ENCODE peak calls at places on chromosomes 2 and 18, in ten cellular contexts. V is PC-9; P is ovary; N is keratinocyte; R is heart left ventricle; U is left lung; G is thyroid gland; Z is left ventricle myocardium inferior; X is CD8-positive, alpha-beta T cell; W is psoas muscle. L is an unnamed sample. For H3K4me1, the result is how much of the 10 kb centered on the place peaks cover.

GRCh38 chr18:22639026-22639463 is 221.3 kb upstream of the CTAGE1 start:
- DNase-seq in P (no peak), X (no peak), V (no peak), W (no peak), N (no peak), Z (no peak), G (no peak), U (no peak), R (no peak), L (no peak)

GRCh38 chr2:100281521-100282438 is 40.5 kb downstream of the LONRF2 start:
- DNase-seq in V (no peak), Z (no peak), U (no peak), W (no peak), R (no peak), N (no peak), G (no peak), P (peak), X (no peak), L (no peak)

GRCh38 chr2:152598975-152599724 is 118.1 kb downstream of the PRPF40A start:
- DNase-seq in R (no peak), W (no peak), N (no peak), P (no peak), X (no peak), G (no peak), U (no peak), V (no peak), Z (no peak), L (no peak)

GRCh38 chr18:73038336-73038735 is 170.5 kb upstream of the NETO1 start:
- DNase-seq in U (no peak), N (no peak), V (no peak), W (no peak), Z (no peak), P (no peak), G (no peak), R (no peak), X (no peak), L (no peak)

GRCh38 chr2:54859997-54860701 is 136.7 kb downstream of the EML6 start:
- DNase-seq in R (no peak), P (no peak), N (no peak), W (no peak), V (no peak), G (no peak), Z (no peak), U (no peak), X (no peak), L (no peak)

GRCh38 chr2:171523969-171524401 is 1.7 kb downstream of the CYBRD1 start:
- DNase-seq in P (no peak), N (peak), R (no peak), Z (no peak), W (no peak), G (peak), U (no peak), V (peak), X (no peak), L (no peak)

GRCh38 chr2:134268265-134268664 is 14.4 kb downstream of the MGAT5 start:
- DNase-seq in U (no peak), R (peak), W (no peak), X (no peak), V (no peak), Z (peak), G (peak), N (no peak), P (no peak), L (no peak)

GRCh38 chr2:79530443-79530842 is 17.6 kb downstream of the CTNNA2 start:
- DNase-seq in G (no peak), U (no peak), W (no peak), P (no peak), V (no peak), Z (no peak), R (no peak), N (no peak), X (no peak), L (no peak)

GRCh38 chr18:41389936-41390667 is 564.9 kb upstream of the PIK3C3 start:
- DNase-seq in N (no peak), X (no peak), V (no peak), R (no peak), Z (no peak), W (no peak), P (no peak), G (no peak), U (no peak), L (no peak)

GRCh38 chr2:34652636-34653035 is 1053.5 kb upstream of the FAM98A start:
- DNase-seq in W (no peak), X (no peak), P (no peak), U (no peak), G (no peak), N (no peak), R (no peak), Z (no peak), V (no peak), L (no peak)

GRCh38 chr18:45050712-45051639 is 370.3 kb downstream of the SETBP1 start:
- DNase-seq in X (no peak), Z (no peak), P (no peak), G (no peak), R (no peak), V (no peak), U (no peak), W (no peak), N (no peak), L (no peak)

GRCh38 chr2:122340246-122340645 is 584.8 kb downstream of the TSN start:
- DNase-seq in N (no peak), U (no peak), P (no peak), X (no peak), Z (no peak), G (no peak), W (no peak), R (no peak), V (no peak), L (no peak)

GRCh38 chr2:154914606-154915005 is 216.1 kb downstream of the KCNJ3 start:
- DNase-seq in G (no peak), V (no peak), R (no peak), P (no peak), N (no peak), Z (no peak), X (no peak), U (no peak), W (no peak), L (no peak)

GRCh38 chr2:145022021-145022670 is 502.2 kb upstream of the ZEB2 start:
- DNase-seq in X (no peak), Z (no peak), U (no peak), W (no peak), V (no peak), R (no peak), P (no peak), N (no peak), G (no peak), L (no peak)

GRCh38 chr18:79523738-79524180 is 128.0 kb downstream of the NFATC1 start:
- DNase-seq in R (no peak), Z (no peak), G (no peak), U (no peak), X (peak), W (no peak), N (no peak), V (no peak), P (no peak), L (no peak)

GRCh38 chr18:34870916-34871315 is 160.8 kb downstream of the DTNA start:
- DNase-seq in X (no peak), W (no peak), R (no peak), N (no peak), Z (no peak), P (no peak), G (peak), U (no peak), V (no peak), L (no peak)

GRCh38 chr2:61585383-61585782 is 47.2 kb upstream of the XPO1 start:
- DNase-seq in G (no peak), U (no peak), X (no peak), Z (no peak), P (no peak), V (no peak), W (no peak), R (no peak), N (no peak), L (no peak)

GRCh38 chr2:216680951-216681629 is 14.3 kb downstream of the IGFBP5 start:
- DNase-seq in R (no peak), N (no peak), V (no peak), G (no peak), Z (no peak), X (no peak), P (no peak), U (no peak), W (no peak), L (no peak)

GRCh38 chr2:231701456-231702373 is 6.6 kb upstream of the PTMA start:
- DNase-seq in P (peak), W (peak), G (peak), N (no peak), Z (no peak), R (peak), U (peak), V (peak), X (no peak), L (peak)

GRCh38 chr2:75146221-75146902 is 53.0 kb downstream of the TACR1 start:
- DNase-seq in Z (no peak), P (no peak), V (no peak), G (no peak), N (no peak), R (no peak), W (no peak), U (no peak), X (no peak), L (no peak)

GRCh38 chr2:9813312-9814128 is 29.8 kb upstream of the TAF1B start:
- DNase-seq in N (no peak), P (peak), X (peak), W (peak), V (peak), R (peak), Z (peak), G (peak), U (peak), L (peak)

GRCh38 chr2:150063432-150063889 is 424.0 kb downstream of the RND3 start:
- DNase-seq in W (no peak), R (no peak), P (no peak), Z (no peak), U (no peak), G (no peak), N (no peak), X (no peak), V (no peak), L (no peak)

GRCh38 chr18:31658670-31659573 is 25.5 kb downstream of the B4GALT6 start:
- DNase-seq in V (no peak), N (no peak), R (no peak), P (no peak), Z (no peak), G (no peak), W (no peak), X (no peak), U (no peak), L (no peak)

DNA sequence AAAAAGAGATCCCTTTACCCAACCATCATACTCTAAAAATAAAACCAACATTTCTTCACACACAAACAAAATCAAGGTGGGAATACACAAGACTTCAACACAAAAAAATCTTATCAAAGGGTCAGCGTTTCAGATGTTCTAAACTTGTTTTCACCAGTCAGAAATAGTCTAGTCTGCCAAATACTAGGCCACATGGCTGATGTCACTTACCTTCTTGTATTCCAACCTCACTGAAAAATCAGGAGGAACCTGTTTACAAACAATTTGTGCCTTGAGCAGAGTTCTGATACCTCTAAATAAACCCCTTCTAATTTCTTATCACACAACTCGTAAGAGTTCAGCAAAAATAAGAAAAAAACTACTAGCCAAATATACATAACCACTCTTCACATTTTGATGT is 20.1 kb downstream of the FEZ2 start:
- DNase-seq in G (no peak), X (no peak), U (no peak), Z (no peak), V (no peak), P (no peak), W (no peak), N (no peak), R (no peak), L (no peak)
- TF ChIP-seq CTCF in G (no peak), X (no peak), U (no peak), Z (no peak), V (no peak), P (no peak), W (no peak), N (no peak), R (no peak), L (no peak)

GRCh38 chr2:178915423-178915822 is 108.2 kb upstream of the TTN start:
- DNase-seq in X (no peak), W (no peak), Z (no peak), V (no peak), U (no peak), G (no peak), R (no peak), N (no peak), P (no peak), L (no peak)
- H3K27ac ChIP-seq in X (no peak), W (no peak), Z (no peak), V (no peak), U (no peak), G (no peak), R (no peak), N (no peak), P (no peak), L (no peak)

GRCh38 chr18:33288082-33288716 is 152.3 kb downstream of the CCDC178 start:
- DNase-seq in P (no peak), W (no peak), R (no peak), V (no peak), Z (no peak), X (no peak), U (no peak), G (no peak), N (no peak), L (no peak)

GRCh38 chr18:33277431-33277830 is 163.1 kb downstream of the CCDC178 start:
- DNase-seq in G (no peak), W (no peak), V (no peak), P (no peak), Z (no peak), U (no peak), X (no peak), N (no peak), R (no peak), L (no peak)

GRCh38 chr18:33282142-33282541 is 158.4 kb downstream of the CCDC178 start:
- DNase-seq in N (no peak), G (no peak), R (no peak), W (no peak), X (no peak), V (no peak), P (no peak), U (no peak), Z (no peak), L (no peak)

GRCh38 chr18:33282709-33283333 is 157.7 kb downstream of the CCDC178 start:
- DNase-seq in G (no peak), P (no peak), R (no peak), V (no peak), X (no peak), Z (no peak), N (no peak), W (no peak), U (peak), L (no peak)
- H3K4me1 ChIP-seq in G (under half), P (under half), R (under half), V (under half), X (under half), Z (under half), N (under half), W (under half), U (under half), L (under half)

DNA sequence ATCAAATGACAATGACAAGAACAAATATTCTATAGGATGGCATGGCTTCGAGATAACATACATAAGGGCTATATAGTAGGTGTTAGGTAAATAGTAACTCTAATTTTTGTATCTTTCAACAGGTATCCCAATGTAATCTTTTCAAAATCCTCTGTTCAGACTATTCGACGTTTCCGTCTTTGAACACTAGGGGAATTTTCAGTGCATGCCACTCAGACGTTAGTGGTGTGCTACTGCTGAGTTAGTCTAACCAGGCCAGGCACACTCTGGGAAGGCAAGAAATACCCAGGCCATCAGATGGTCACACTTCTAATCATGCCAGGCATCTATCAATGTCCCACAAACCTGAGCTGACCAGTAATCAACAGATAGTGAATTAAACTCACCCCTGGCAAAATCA is 14.6 kb upstream of the CREG2 start:
- DNase-seq in W (no peak), P (no peak), X (no peak), N (no peak), R (no peak), U (no peak), V (no peak), G (no peak), Z (no peak), L (no peak)
- TF ChIP-seq CTCF in W (no peak), P (no peak), X (no peak), N (peak), R (no peak), U (no peak), V (peak), G (no peak), Z (no peak), L (no peak)

GRCh38 chr2:102337481-102338386 is 17.9 kb upstream of the IL18R1 start:
- DNase-seq in P (no peak), X (no peak), G (no peak), V (no peak), Z (no peak), U (no peak), W (no peak), N (no peak), R (no peak), L (no peak)

GRCh38 chr2:102344397-102344796 is 11.2 kb upstream of the IL18R1 start:
- DNase-seq in V (no peak), W (no peak), R (no peak), Z (no peak), G (no peak), X (no peak), N (no peak), U (no peak), P (no peak), L (no peak)

GRCh38 chr2:102342888-102343287 is 12.7 kb upstream of the IL18R1 start:
- DNase-seq in U (no peak), Z (no peak), P (no peak), W (no peak), G (peak), N (no peak), V (no peak), X (no peak), R (no peak), L (no peak)

GRCh38 chr2:102337012-102337411 is 18.6 kb upstream of the IL18R1 start:
- DNase-seq in R (no peak), P (no peak), V (no peak), N (no peak), W (no peak), Z (no peak), G (no peak), X (no peak), U (no peak), L (no peak)

DNA sequence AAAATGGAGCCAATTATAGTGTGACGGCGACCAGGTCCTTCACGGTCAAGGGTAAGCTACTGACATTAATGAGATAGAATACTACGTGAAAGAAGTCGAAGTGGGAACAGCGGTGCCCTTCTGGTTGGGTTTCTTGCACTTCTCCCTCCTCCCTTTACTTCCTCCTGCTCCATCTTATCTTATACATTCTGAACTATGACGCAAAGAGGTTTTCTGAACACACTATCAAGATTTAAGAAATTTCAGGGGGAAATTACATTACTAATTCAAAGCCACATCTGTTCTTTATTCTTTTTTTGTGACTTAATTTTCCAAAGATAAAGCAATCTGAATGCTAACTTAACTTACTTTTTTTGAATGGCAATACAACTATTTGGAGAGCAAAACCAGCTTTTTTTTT is 14.8 kb upstream of the IL18R1 start:
- DNase-seq in N (no peak), W (no peak), G (no peak), Z (no peak), X (no peak), V (no peak), P (no peak), R (no peak), U (no peak), L (no peak)
- H3K27ac ChIP-seq in N (no peak), W (no peak), G (no peak), Z (no peak), X (no peak), V (no peak), P (no peak), R (no peak), U (no peak), L (no peak)

DNA sequence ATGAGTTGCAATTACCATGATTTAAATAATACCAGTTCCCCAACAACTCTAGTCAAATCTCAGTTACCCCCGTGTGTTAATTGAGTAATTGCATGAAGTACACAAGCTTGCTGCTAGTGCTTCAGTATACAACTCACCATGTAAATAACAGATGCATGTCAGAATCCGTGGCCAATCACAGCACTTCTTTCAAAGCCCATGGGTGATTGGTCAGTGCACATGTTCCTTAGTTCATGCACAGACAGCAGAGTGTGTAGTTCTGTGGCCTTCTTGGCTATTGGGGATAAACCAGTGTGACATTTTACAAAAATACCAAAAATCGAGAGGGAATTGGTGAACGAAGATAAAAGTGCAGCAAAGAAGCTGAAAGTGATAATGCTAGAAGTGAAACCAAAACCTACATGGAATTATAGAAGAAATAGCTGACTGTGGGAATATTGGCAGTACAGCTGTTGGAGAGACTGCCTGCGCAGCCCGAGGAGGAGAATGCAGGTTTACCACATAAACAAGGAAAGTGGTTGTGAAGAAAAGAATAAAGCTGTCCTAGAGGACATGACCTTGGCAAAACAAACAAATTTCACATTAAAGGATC is 59.4 kb downstream of the NEDD4L start:
- DNase-seq in W (no peak), P (no peak), N (no peak), R (no peak), X (no peak), V (no peak), Z (no peak), U (no peak), G (no peak), L (no peak)
- H3K4me1 ChIP-seq in W (under half), P (under half), N (under half), R (under half), X (under half), V (under half), Z (under half), U (under half), G (under half), L (half or more)

GRCh38 chr2:197813093-197813787 is 8.8 kb downstream of the PLCL1 start:
- DNase-seq in X (no peak), U (no peak), W (no peak), Z (no peak), N (peak), R (no peak), V (no peak), G (no peak), P (no peak), L (no peak)
- TF ChIP-seq CTCF in X (peak), U (peak), W (peak), Z (peak), N (peak), R (peak), V (peak), G (peak), P (no peak), L (peak)

DNA sequence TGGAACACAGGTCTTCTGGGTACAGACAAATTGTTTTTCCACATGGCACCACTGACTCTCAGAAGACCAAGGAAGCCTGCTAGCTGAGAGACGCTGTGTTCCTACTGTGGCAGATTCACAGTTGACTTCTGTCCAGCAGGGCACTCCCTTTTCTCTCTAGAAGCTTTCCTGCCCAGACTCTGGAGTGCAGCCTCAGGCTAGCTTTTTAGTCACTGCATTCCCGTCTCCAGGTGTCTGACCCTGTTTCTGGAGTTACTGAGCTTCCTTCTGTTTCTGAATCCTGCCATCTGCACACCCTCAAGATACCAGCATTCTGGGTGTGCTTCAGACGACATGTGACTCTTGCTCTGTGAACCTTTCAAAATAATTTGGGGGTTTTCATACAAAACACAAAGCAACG is 125.1 kb downstream of the TMEM200C start:
- DNase-seq in Z (no peak), P (no peak), G (no peak), W (no peak), X (no peak), U (no peak), N (no peak), R (no peak), V (no peak), L (no peak)
- H3K27ac ChIP-seq in Z (no peak), P (no peak), G (no peak), W (no peak), X (no peak), U (no peak), N (no peak), R (no peak), V (no peak), L (no peak)

DNA sequence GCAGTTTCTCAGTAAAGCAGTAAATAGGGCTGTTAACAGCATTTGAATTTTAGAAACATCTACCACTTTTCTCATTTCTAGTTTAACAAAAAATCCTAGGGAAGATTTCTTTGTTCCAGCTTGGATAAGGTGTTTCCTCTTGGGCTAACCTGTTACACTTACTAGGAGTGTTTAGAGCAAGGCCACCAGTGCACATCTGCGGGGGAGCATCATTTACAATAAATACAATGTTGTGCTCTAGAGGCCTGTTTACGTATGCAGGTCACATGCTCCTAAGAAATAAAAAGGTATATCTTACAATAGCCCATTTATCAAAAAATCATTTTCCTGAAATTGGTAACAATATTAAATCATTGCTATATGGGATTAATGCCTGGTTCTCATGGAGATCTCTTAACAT is 8.1 kb downstream of the ZNF638 start:
- DNase-seq in U (no peak), Z (no peak), W (no peak), P (no peak), G (no peak), X (no peak), N (no peak), V (no peak), R (no peak), L (no peak)
- H3K4me1 ChIP-seq in U (under half), Z (half or more), W (half or more), P (under half), G (under half), X (under half), N (under half), V (under half), R (half or more), L (half or more)